ENCODE peak calls at places on chromosome 5, in ten cellular contexts. E, Q, I, A, X, M, Y, R, D and U are unnamed samples.

GRCh38 chr5:123209163-123210013 is 120.3 kb downstream of the PRDM6 start:
- DNase-seq in Y (no peak), M (peak; percentile 48), I (peak; percentile 59), Q (no peak), A (no peak), R (no peak), E (no peak), D (no peak), X (no peak), U (no peak)

GRCh38 chr5:109324351-109324750 is 85.4 kb downstream of the PJA2 start:
- DNase-seq in I (no peak), X (no peak), E (no peak), R (no peak), Q (no peak), Y (no peak), D (no peak), M (no peak), A (no peak), U (no peak)

GRCh38 chr5:168315991-168316578 is 24.6 kb downstream of the WWC1 start:
- DNase-seq in I (no peak), D (no peak), Y (peak; percentile 64), A (peak; percentile 64), M (no peak), Q (no peak), X (peak; percentile 87), R (no peak), E (peak; percentile 76), U (no peak)

GRCh38 chr5:28473531-28474107 is 1435.2 kb upstream of the CDH9 start:
- DNase-seq in M (no peak), A (no peak), I (peak; percentile 1), D (no peak), X (no peak), R (no peak), Y (no peak), E (no peak), Q (no peak), U (no peak)

GRCh38 chr5:172678902-172679301 is 37.8 kb downstream of the NEURL1B start:
- DNase-seq in I (no peak), R (no peak), Q (peak; percentile 54), E (peak; percentile 67), Y (peak; percentile 36), X (peak; percentile 63), A (no peak), M (no peak), D (peak; percentile 88), U (no peak)

GRCh38 chr5:57277085-57277484 is 103.2 kb downstream of the GPBP1 start:
- DNase-seq in D (no peak), Q (peak; percentile 8), Y (no peak), R (no peak), E (no peak), A (no peak), M (peak; percentile 13), X (no peak), I (peak; percentile 54), U (no peak)

GRCh38 chr5:165224366-165224765 is 1718.9 kb downstream of the MAT2B start:
- DNase-seq in I (no peak), E (no peak), M (no peak), X (no peak), D (no peak), Y (no peak), Q (no peak), R (no peak), A (no peak), U (no peak)

GRCh38 chr5:425714-426113 is 17.3 kb upstream of the EXOC3 start:
- DNase-seq in R (no peak), E (no peak), A (no peak), X (no peak), Y (no peak), Q (no peak), M (no peak), D (peak; percentile 35), I (peak; percentile 20), U (no peak)

GRCh38 chr5:2802693-2803365 is 51.4 kb upstream of the IRX2 start:
- DNase-seq in A (no peak), Y (no peak), D (no peak), R (no peak), X (peak; percentile 40), E (no peak), Q (no peak), M (no peak), I (no peak), U (no peak)

GRCh38 chr5:74360535-74361210 is 279.9 kb downstream of the ENC1 start:
- DNase-seq in R (no peak), M (no peak), E (no peak), X (no peak), Q (no peak), Y (no peak), A (no peak), D (no peak), I (no peak), U (no peak)

GRCh38 chr5:91302335-91302734 is 80.8 kb downstream of the ARRDC3 start:
- DNase-seq in Y (no peak), A (no peak), M (no peak), I (no peak), Q (peak; percentile 15), X (no peak), E (no peak), D (no peak), R (no peak), U (no peak)

GRCh38 chr5:164296603-164297080 is 791.2 kb downstream of the MAT2B start:
- DNase-seq in M (no peak), I (peak; percentile 14), A (no peak), Y (peak; percentile 43), X (no peak), R (no peak), E (no peak), Q (no peak), D (no peak), U (no peak)

GRCh38 chr5:146368137-146368536 is 29.5 kb downstream of the POU4F3 start:
- DNase-seq in Q (no peak), Y (no peak), R (no peak), M (no peak), A (no peak), I (no peak), D (no peak), X (no peak), E (no peak), U (no peak)

GRCh38 chr5:109868737-109869136 is 179.0 kb downstream of the MAN2A1 start:
- DNase-seq in X (no peak), R (no peak), D (no peak), E (no peak), M (no peak), A (no peak), Y (no peak), I (no peak), Q (no peak), U (no peak)

GRCh38 chr5:91403404-91403803 is 20.3 kb upstream of the ARRDC3 start:
- DNase-seq in R (no peak), M (no peak), I (no peak), X (no peak), Q (no peak), E (no peak), Y (no peak), A (no peak), D (no peak), U (no peak)

GRCh38 chr5:1801954-1802295 is 718 bp downstream of the NDUFS6 start:
- DNase-seq in D (no peak), I (no peak), Y (peak; percentile 47), M (no peak), E (no peak), X (no peak), Q (peak; percentile 40), A (no peak), R (no peak), U (no peak)
- H3K4me3 ChIP-seq in D (peak overlapping the region; percentile 63), I (peak overlapping the region; percentile 90), Y (peak overlapping the region; percentile 97), M (peak overlapping the region; percentile 93), E (peak overlapping the region; percentile 94), X (peak overlapping the region; percentile 99), Q (peak overlapping the region; percentile 93), A (peak overlapping the region; percentile 97), R (peak overlapping the region; percentile 89), U (peak overlapping the region; percentile 85)

DNA sequence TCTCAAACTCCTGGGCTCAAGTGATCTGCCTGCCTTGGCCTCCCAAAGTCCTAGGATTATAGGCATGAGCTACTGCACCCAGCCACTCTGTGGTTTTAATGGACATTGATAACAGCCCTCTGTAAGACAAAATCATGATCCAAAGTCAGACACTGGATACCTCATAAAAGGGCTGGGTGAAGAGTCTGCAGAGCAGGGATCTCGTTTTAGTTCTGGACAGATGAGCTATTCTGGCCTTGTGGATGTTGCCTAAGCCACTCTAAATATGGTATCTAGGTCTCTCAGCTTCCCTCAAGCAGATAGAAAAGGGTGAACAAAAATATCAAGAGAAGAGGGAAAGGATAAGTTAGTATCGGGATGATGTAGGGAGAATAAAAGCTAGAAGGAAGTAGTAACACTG is 133.4 kb upstream of the OSMR start:
- DNase-seq in R (no peak), Y (no peak), E (no peak), D (no peak), I (no peak), Q (no peak), M (no peak), A (no peak), X (no peak), U (no peak)
- TF ChIP-seq POLR2AphosphoS5 in R (no peak), Y (no peak), E (no peak), D (no peak), I (no peak), Q (no peak), M (no peak), A (no peak), X (no peak), U (no peak)

DNA sequence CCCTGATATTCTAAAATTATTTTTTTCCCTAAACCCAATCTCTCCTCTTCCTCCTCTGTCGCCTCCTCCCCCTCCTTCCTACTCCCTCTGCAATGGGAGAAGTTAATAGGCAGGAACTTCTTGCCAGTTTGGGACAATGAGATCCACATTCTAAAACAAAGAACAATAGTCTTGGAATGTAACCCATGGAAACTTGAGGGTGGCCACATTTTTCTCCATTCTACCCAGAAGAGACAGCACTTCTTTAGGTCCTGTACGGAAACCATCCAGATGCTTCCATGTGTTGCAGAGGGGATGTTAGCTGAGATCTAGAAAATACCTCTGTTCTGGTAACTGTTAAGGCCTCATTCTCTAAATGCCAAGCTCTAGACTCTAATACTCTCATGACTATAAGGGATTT is 10.0 kb downstream of the SPARC start:
- DNase-seq in R (no peak), E (no peak), D (no peak), I (peak; percentile 81), X (no peak), Y (no peak), M (no peak), A (no peak), Q (no peak), U (no peak)
- H3K36me3 ChIP-seq in R (peaks cover 26% of the 10 kb centered on the region), E (no peaks in the 10 kb centered on the region), D (peaks cover 30% of the 10 kb centered on the region), I (peaks cover 26% of the 10 kb centered on the region), X (peaks cover 34% of the 10 kb centered on the region), Y (peaks cover 7% of the 10 kb centered on the region), M (no peaks in the 10 kb centered on the region), A (no peaks in the 10 kb centered on the region), Q (peaks cover 58% of the 10 kb centered on the region), U (peaks cover 11% of the 10 kb centered on the region)

DNA sequence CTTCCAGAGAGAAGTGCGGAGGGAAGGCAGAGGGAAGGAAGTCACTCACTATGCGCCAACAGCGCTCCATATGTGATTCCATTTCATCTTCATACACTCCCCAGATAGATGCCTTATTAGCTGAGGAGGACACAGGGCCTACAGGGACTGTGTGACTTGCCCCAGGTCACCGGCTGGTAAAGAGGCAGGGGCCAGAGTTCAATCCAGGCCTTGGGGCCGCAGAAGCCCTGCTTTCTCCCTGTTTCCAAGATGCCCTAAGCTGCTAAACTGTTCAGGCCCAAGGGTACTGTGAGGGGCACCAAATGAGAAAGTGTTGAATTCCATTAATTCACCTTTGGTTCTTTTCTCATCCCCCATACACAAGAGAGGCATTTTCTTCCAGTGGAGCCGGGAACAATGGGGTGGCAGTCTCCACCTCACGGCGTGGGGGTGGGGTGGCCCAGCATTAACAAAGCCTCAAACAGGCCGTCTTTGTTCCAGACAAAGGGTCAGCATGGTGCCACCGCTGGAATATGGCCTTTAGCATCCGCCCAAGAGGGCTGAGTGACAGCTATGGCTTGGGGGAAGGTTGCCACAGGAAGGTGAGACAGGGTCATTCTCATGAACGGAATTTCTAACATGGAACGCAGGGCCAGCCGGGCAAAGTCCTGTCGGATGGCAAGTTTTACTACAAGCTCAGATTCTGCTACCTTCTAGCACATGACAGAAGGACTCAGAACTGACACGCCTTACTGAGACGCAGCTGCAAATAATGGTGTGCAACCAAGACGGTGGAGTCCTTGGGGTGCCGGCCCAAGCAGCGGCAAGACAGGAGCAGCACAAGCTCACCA is 63.8 kb downstream of the OTULIN start:
- DNase-seq in A (no peak), X (no peak), Q (no peak), I (no peak), Y (no peak), E (peak; percentile 61), D (no peak), R (no peak), M (no peak), U (no peak)
- H3K4me3 ChIP-seq in A (no peak overlapping the region), X (no peak overlapping the region), Q (no peak overlapping the region), I (no peak overlapping the region), Y (no peak overlapping the region), E (no peak overlapping the region), D (no peak overlapping the region), R (no peak overlapping the region), M (no peak overlapping the region), U (no peak overlapping the region)